ENCODE peak calls at places on chromosomes 16 and 17, in four cellular contexts. One of them, this sample, is unnamed.
A peak's percentile ranks its signal among the peaks of the same experiment; 100 is the strongest.

GRCh38 chr17:40290629-40291296 is 3.1 kb downstream of the CDC6 start:
- DNase-seq in HepG2: peak; percentile 86
- DNase-seq in IMR-90: peak; percentile 97
- DNase-seq in SK-N-SH: peak; percentile 45
- DNase-seq in this sample: peak; percentile 89

GRCh38 chr16:57064995-57065394 is 27.4 kb upstream of the CPNE2 start:
- DNase-seq in HepG2: no peak
- DNase-seq in SK-N-SH: no peak
- DNase-seq in IMR-90: no peak
- DNase-seq in this sample: no peak

GRCh38 chr17:73956595-73957465 is 246.6 kb upstream of the RPL38 start:
- DNase-seq in SK-N-SH: peak; percentile 89
- DNase-seq in IMR-90: no peak
- DNase-seq in HepG2: peak; percentile 56
- DNase-seq in this sample: peak; percentile 78

GRCh38 chr17:42388381-42389134 is at the start of gene STAT3:
- DNase-seq in HepG2: peak; percentile 100
- DNase-seq in SK-N-SH: peak; percentile 97
- DNase-seq in IMR-90: peak; percentile 100
- DNase-seq in this sample: peak; percentile 100

GRCh38 chr17:2243953-2244352 is 59.6 kb downstream of the SMG6 start:
- DNase-seq in HepG2: no peak
- DNase-seq in SK-N-SH: no peak
- DNase-seq in IMR-90: peak; percentile 51
- DNase-seq in this sample: no peak

GRCh38 chr17:62696256-62696655 is 68.8 kb downstream of the MRC2 start:
- DNase-seq in IMR-90: no peak
- DNase-seq in SK-N-SH: no peak
- DNase-seq in HepG2: no peak
- DNase-seq in this sample: no peak

GRCh38 chr17:33521784-33522183 is 228.7 kb upstream of the ASIC2 start:
- DNase-seq in HepG2: no peak
- DNase-seq in SK-N-SH: peak; percentile 70
- DNase-seq in IMR-90: no peak
- DNase-seq in this sample: peak; percentile 40

GRCh38 chr17:17570207-17570797 is 21.2 kb downstream of the PEMT start:
- DNase-seq in HepG2: peak; percentile 55
- DNase-seq in IMR-90: peak; percentile 13
- DNase-seq in SK-N-SH: peak; percentile 84
- DNase-seq in this sample: peak; percentile 67

GRCh38 chr16:48101069-48101674 is 54.6 kb downstream of the ABCC12 start:
- DNase-seq in HepG2: no peak
- DNase-seq in IMR-90: no peak
- DNase-seq in SK-N-SH: no peak
- DNase-seq in this sample: no peak

GRCh38 chr17:73464447-73464846 is 152.6 kb upstream of the CDC42EP4 start:
- DNase-seq in HepG2: no peak
- DNase-seq in SK-N-SH: no peak
- DNase-seq in IMR-90: no peak
- DNase-seq in this sample: no peak

GRCh38 chr17:28306954-28307401 is 12.0 kb upstream of the TMEM97 start:
- DNase-seq in HepG2: no peak
- DNase-seq in SK-N-SH: no peak
- DNase-seq in IMR-90: no peak
- DNase-seq in this sample: no peak

GRCh38 chr16:30997887-30998711 is 12.3 kb downstream of the STX1B start:
- DNase-seq in IMR-90: peak; percentile 84
- DNase-seq in HepG2: peak; percentile 49
- DNase-seq in SK-N-SH: no peak
- DNase-seq in this sample: peak; percentile 89

GRCh38 chr17:9432867-9433495 is 142.6 kb downstream of the STX8 start:
- DNase-seq in HepG2: no peak
- DNase-seq in IMR-90: peak; percentile 33
- DNase-seq in SK-N-SH: no peak
- DNase-seq in this sample: no peak

GRCh38 chr16:80167657-80168056 is 373.1 kb upstream of the DYNLRB2 start:
- DNase-seq in SK-N-SH: no peak
- DNase-seq in IMR-90: no peak
- DNase-seq in HepG2: no peak
- DNase-seq in this sample: no peak

GRCh38 chr17:17188586-17188985 is 17.5 kb downstream of the PLD6 start:
- DNase-seq in HepG2: no peak
- DNase-seq in IMR-90: no peak
- DNase-seq in SK-N-SH: no peak
- DNase-seq in this sample: no peak

GRCh38 chr17:17930674-17931073 is 41.5 kb downstream of the TOM1L2 start:
- DNase-seq in HepG2: no peak
- DNase-seq in IMR-90: no peak
- DNase-seq in SK-N-SH: no peak
- DNase-seq in this sample: no peak

GRCh38 chr17:78185981-78186688 is 717 bp downstream of the TK1 start:
- DNase-seq in IMR-90: no peak
- DNase-seq in HepG2: no peak
- DNase-seq in SK-N-SH: peak; percentile 73
- DNase-seq in this sample: peak; percentile 79

GRCh38 chr17:20008242-20009051 is 712 bp upstream of the SPECC1 start:
- DNase-seq in SK-N-SH: peak; percentile 66
- DNase-seq in IMR-90: no peak
- DNase-seq in HepG2: no peak
- DNase-seq in this sample: peak; percentile 59

GRCh38 chr17:69597898-69598692 is 183.6 kb downstream of the MAP2K6 start:
- DNase-seq in IMR-90: peak; percentile 85
- DNase-seq in HepG2: no peak
- DNase-seq in SK-N-SH: no peak
- DNase-seq in this sample: peak; percentile 30

GRCh38 chr17:321386-321941 is 31.1 kb downstream of the RPH3AL start:
- DNase-seq in SK-N-SH: no peak
- DNase-seq in IMR-90: no peak
- DNase-seq in HepG2: no peak
- DNase-seq in this sample: no peak

GRCh38 chr17:61015966-61016365 is 338.3 kb downstream of the BCAS3 start:
- DNase-seq in SK-N-SH: no peak
- DNase-seq in IMR-90: no peak
- DNase-seq in HepG2: no peak
- DNase-seq in this sample: no peak

GRCh38 chr17:3917391-3917931 is 1.2 kb upstream of the P2RX1 start:
- DNase-seq in HepG2: no peak
- DNase-seq in IMR-90: peak; percentile 30
- DNase-seq in SK-N-SH: peak; percentile 84
- DNase-seq in this sample: no peak

GRCh38 chr16:58026705-58027340 is 1.3 kb downstream of the MMP15 start:
- DNase-seq in IMR-90: no peak
- DNase-seq in SK-N-SH: peak; percentile 72
- DNase-seq in HepG2: no peak
- DNase-seq in this sample: peak; percentile 26

GRCh38 chr17:48719642-48720262 is 2.6 kb downstream of the PRAC1 start:
- DNase-seq in HepG2: no peak
- DNase-seq in IMR-90: no peak
- DNase-seq in SK-N-SH: peak; percentile 47
- DNase-seq in this sample: no peak

GRCh38 chr16:80664798-80665197 is 124.0 kb downstream of the DYNLRB2 start:
- DNase-seq in HepG2: no peak
- DNase-seq in IMR-90: no peak
- DNase-seq in SK-N-SH: no peak
- DNase-seq in this sample: no peak

GRCh38 chr16:65570261-65570660 is 448.4 kb upstream of the CDH11 start:
- DNase-seq in SK-N-SH: no peak
- DNase-seq in HepG2: no peak
- DNase-seq in IMR-90: no peak
- DNase-seq in this sample: no peak

GRCh38 chr17:81044764-81045589 is 10.0 kb downstream of the BAIAP2 start:
- DNase-seq in SK-N-SH: peak; percentile 88
- DNase-seq in HepG2: peak; percentile 62
- DNase-seq in IMR-90: peak; percentile 79
- DNase-seq in this sample: no peak

GRCh38 chr17:45382226-45382625 is 50.4 kb downstream of the ARHGAP27 start:
- DNase-seq in SK-N-SH: no peak
- DNase-seq in HepG2: no peak
- DNase-seq in IMR-90: peak; percentile 37
- DNase-seq in this sample: no peak

GRCh38 chr16:66490774-66491715 is 58.9 kb downstream of the TK2 start:
- DNase-seq in SK-N-SH: no peak
- DNase-seq in IMR-90: no peak
- DNase-seq in HepG2: no peak
- DNase-seq in this sample: no peak

GRCh38 chr17:34733351-34733750 is 154.0 kb downstream of the TMEM132E start:
- DNase-seq in SK-N-SH: no peak
- DNase-seq in HepG2: no peak
- DNase-seq in IMR-90: no peak
- DNase-seq in this sample: no peak

GRCh38 chr16:89054261-89054661 is 39.4 kb upstream of the ACSF3 start:
- DNase-seq in IMR-90: no peak
- DNase-seq in SK-N-SH: no peak
- DNase-seq in HepG2: no peak
- DNase-seq in this sample: no peak

GRCh38 chr17:56185491-56185890 is 32.2 kb downstream of the ANKFN1 start:
- DNase-seq in SK-N-SH: no peak
- DNase-seq in IMR-90: peak; percentile 49
- DNase-seq in HepG2: no peak
- DNase-seq in this sample: no peak

GRCh38 chr16:16025214-16025968 is 76.0 kb downstream of the ABCC1 start:
- DNase-seq in IMR-90: peak; percentile 97
- DNase-seq in HepG2: no peak
- DNase-seq in SK-N-SH: no peak
- DNase-seq in this sample: peak; percentile 64

GRCh38 chr16:70730944-70731343 is 45.1 kb upstream of the MTSS2 start:
- DNase-seq in SK-N-SH: no peak
- DNase-seq in HepG2: no peak
- DNase-seq in IMR-90: no peak
- DNase-seq in this sample: no peak

GRCh38 chr17:2137342-2138098 is 82.6 kb downstream of the HIC1 start:
- DNase-seq in SK-N-SH: no peak
- DNase-seq in HepG2: no peak
- DNase-seq in IMR-90: peak; percentile 90
- DNase-seq in this sample: no peak

GRCh38 chr16:87681990-87682570 is 79.8 kb downstream of the JPH3 start:
- DNase-seq in IMR-90: peak; percentile 78
- DNase-seq in SK-N-SH: no peak
- DNase-seq in HepG2: peak; percentile 42
- DNase-seq in this sample: peak; percentile 48
- TF ChIP-seq CTCF in IMR-90: peak; percentile 33
- TF ChIP-seq CTCF in SK-N-SH: peak; percentile 50
- TF ChIP-seq CTCF in HepG2: peak; percentile 47
- TF ChIP-seq CTCF in this sample: no peak

GRCh38 chr17:32516940-32517711 is 30.3 kb downstream of the CDK5R1 start:
- DNase-seq in HepG2: no peak
- DNase-seq in IMR-90: no peak
- DNase-seq in SK-N-SH: no peak
- DNase-seq in this sample: no peak

GRCh38 chr17:32517982-32518381 is 31.2 kb downstream of the CDK5R1 start:
- DNase-seq in IMR-90: no peak
- DNase-seq in HepG2: no peak
- DNase-seq in SK-N-SH: no peak
- DNase-seq in this sample: no peak

GRCh38 chr17:32516450-32516849 is 29.7 kb downstream of the CDK5R1 start:
- DNase-seq in HepG2: no peak
- DNase-seq in IMR-90: no peak
- DNase-seq in SK-N-SH: no peak
- DNase-seq in this sample: no peak

GRCh38 chr17:32514587-32514986 is 27.8 kb downstream of the CDK5R1 start:
- DNase-seq in SK-N-SH: no peak
- DNase-seq in IMR-90: no peak
- DNase-seq in HepG2: no peak
- DNase-seq in this sample: no peak

DNA sequence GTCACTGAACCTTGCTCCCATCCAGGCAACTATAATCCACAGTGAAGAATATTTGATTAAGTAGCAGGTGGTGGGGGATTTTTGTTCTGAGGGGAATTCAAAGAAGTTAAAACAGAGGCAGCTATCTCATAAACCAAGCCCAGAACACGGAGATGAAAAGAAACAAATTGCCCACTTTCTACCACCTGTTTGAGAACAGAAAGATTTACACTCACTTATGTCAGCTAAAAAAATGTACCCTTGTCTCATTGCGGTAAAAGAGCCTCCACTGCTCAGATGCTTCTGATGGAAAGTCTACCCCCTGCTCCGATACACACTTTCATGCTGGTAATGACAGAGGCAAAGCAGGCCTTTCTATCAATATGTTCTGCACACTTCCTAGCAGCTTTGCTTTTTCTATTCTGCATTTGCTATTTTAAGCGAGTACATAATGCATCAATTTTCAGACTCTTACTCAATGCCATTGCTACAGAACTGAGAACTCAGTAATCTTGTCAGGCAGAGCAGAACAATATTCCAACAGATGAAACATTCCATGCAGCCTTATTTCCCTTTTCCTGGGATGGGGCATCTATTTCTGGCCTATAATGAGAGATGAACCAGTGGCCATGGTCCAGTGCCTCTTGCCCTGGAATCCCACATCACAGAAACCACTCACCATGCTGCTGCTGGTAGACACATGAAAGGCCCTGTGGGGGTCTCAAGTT is 29.0 kb downstream of the CDK5R1 start:
- DNase-seq in SK-N-SH: no peak
- DNase-seq in HepG2: no peak
- DNase-seq in IMR-90: no peak
- DNase-seq in this sample: no peak
- TF ChIP-seq RAD21 in SK-N-SH: no peak
- TF ChIP-seq RAD21 in HepG2: no peak
- TF ChIP-seq RAD21 in IMR-90: no peak
- TF ChIP-seq RAD21 in this sample: no peak

GRCh38 chr16:3456374-3456773 is 12.9 kb downstream of the NAA60 start:
- DNase-seq in HepG2: no peak
- DNase-seq in SK-N-SH: no peak
- DNase-seq in IMR-90: peak; percentile 8
- DNase-seq in this sample: no peak

GRCh38 chr16:3458852-3459361 is 15.4 kb downstream of the NAA60 start:
- DNase-seq in IMR-90: peak; percentile 15
- DNase-seq in SK-N-SH: no peak
- DNase-seq in HepG2: peak; percentile 94
- DNase-seq in this sample: peak; percentile 56

GRCh38 chr16:3458278-3458851 is 14.9 kb downstream of the NAA60 start:
- DNase-seq in IMR-90: peak; percentile 49
- DNase-seq in HepG2: no peak
- DNase-seq in SK-N-SH: no peak
- DNase-seq in this sample: peak; percentile 22

GRCh38 chr16:3459401-3460090 is 16.1 kb downstream of the NAA60 start:
- DNase-seq in IMR-90: peak; percentile 29
- DNase-seq in SK-N-SH: no peak
- DNase-seq in HepG2: no peak
- DNase-seq in this sample: no peak

GRCh38 chr16:3457434-3458252 is 14.2 kb downstream of the NAA60 start:
- DNase-seq in SK-N-SH: peak; percentile 100
- DNase-seq in HepG2: peak; percentile 78
- DNase-seq in IMR-90: peak; percentile 87
- DNase-seq in this sample: peak; percentile 98
- TF ChIP-seq CTCF in SK-N-SH: peak; percentile 41
- TF ChIP-seq CTCF in HepG2: peak; percentile 41
- TF ChIP-seq CTCF in IMR-90: peak; percentile 59
- TF ChIP-seq CTCF in this sample: peak; percentile 45

GRCh38 chr16:24609740-24610420 is 70.5 kb downstream of the RBBP6 start:
- DNase-seq in HepG2: peak; percentile 24
- DNase-seq in IMR-90: peak; percentile 31
- DNase-seq in SK-N-SH: peak; percentile 27
- DNase-seq in this sample: no peak
- TF ChIP-seq RAD21 in HepG2: no peak
- TF ChIP-seq RAD21 in IMR-90: no peak
- TF ChIP-seq RAD21 in SK-N-SH: no peak
- TF ChIP-seq RAD21 in this sample: no peak